ENCODE peak calls at places on chromosomes 12 and 14, in four cellular contexts. E is Peyer's patch, V is K562, B is stomach. G is an unnamed sample.

GRCh38 chr14:94942601-94943000 is 172.7 kb upstream of the GSC start:
- DNase-seq in E (no peak), V (no peak), B (no peak), G (no peak)

GRCh38 chr14:79915411-79915810 is 295.9 kb downstream of the DIO2 start:
- DNase-seq in E (no peak), V (no peak), B (no peak), G (no peak)

GRCh38 chr14:91303091-91303923 is 58.8 kb upstream of the GPR68 start:
- DNase-seq in E (peak), V (peak), B (no peak), G (no peak)

GRCh38 chr12:2844786-2845185 is 10.0 kb upstream of the NRIP2 start:
- DNase-seq in E (no peak), V (no peak), B (no peak), G (no peak)

GRCh38 chr12:103858953-103859601 is 18.0 kb upstream of the NT5DC3 start:
- DNase-seq in E (no peak), V (no peak), B (peak), G (peak)

GRCh38 chr14:51095854-51096823 is 1.2 kb upstream of the TRIM9 start:
- DNase-seq in E (no peak), V (no peak), B (no peak), G (peak)

GRCh38 chr12:46942579-46942978 is 116.8 kb upstream of the SLC38A4 start:
- DNase-seq in E (no peak), V (no peak), B (no peak), G (no peak)

GRCh38 chr14:75539562-75540478 is 17.6 kb downstream of the BATF start:
- DNase-seq in E (peak), V (peak), B (no peak), G (no peak)

GRCh38 chr14:99602054-99602787 is 1.8 kb downstream of the CCDC85C start:
- DNase-seq in E (no peak), V (no peak), B (peak), G (no peak)

GRCh38 chr12:119299130-119299529 is 35.4 kb upstream of the CCDC60 start:
- DNase-seq in E (no peak), V (no peak), B (no peak), G (no peak)
- TF ChIP-seq POLR2A in E (no peak), V (no peak), B (no peak), G (no peak)

GRCh38 chr12:109477963-109478315 is 505 bp downstream of the UBE3B start:
- DNase-seq in E (no peak), V (no peak), B (no peak), G (no peak)

GRCh38 chr12:109476807-109477184 is 304 bp downstream of the KCTD10 start:
- DNase-seq in E (no peak), V (no peak), B (no peak), G (no peak)

GRCh38 chr12:109475121-109475520 is 2.0 kb downstream of the KCTD10 start:
- DNase-seq in E (no peak), V (no peak), B (no peak), G (no peak)

GRCh38 chr12:109475993-109476806 is 900 bp downstream of the KCTD10 start:
- DNase-seq in E (no peak), V (no peak), B (no peak), G (no peak)

DNA sequence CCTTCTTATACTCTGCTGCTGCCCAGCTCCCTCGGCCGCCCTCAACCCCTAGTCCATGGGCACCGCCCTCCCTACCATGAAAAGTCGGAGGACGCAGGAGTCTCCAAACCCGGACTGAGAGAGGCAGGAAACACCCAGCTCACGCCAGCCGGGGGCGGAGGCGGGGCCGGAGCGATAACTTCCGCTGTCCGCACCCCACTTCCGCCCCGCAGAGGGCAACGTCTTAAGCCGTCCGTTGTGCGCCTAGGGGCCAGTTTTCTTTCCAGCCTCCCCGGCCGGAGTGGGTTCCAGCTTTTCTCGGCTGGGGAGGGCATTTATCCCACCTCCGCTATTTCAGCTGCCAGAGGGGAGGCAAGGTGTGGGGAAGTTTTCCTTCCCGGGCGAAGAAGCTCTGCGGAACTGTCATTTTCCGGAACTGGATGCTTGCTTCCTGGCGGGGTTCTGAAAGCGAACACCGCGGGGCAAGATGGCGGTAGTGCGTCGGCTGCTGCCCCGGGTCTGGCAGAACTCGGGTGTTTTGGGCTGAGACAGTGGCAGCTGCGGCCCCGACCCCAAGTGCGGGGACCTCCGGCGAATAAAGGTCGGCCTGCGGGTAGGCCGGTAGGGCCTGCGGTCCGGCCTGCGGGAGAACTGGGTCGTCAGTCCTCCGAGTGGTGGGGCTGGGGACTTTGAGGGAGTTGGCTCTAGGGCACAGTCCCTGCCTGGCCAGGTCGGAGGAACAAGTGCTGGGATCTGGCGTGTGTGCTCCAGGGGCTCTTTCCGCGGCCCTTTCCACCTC is at the start of the genes KCTD10 and UBE3B:
- DNase-seq in E (peak), V (peak), B (peak), G (peak)
- H3K4me3 ChIP-seq in E (peak), V (peak), B (peak), G (peak)

GRCh38 chr14:105978618-105979295 is 452.4 kb downstream of the TMEM121 start:
- DNase-seq in E (no peak), V (no peak), B (no peak), G (peak)

GRCh38 chr14:105980224-105980623 is 453.8 kb downstream of the TMEM121 start:
- DNase-seq in E (no peak), V (no peak), B (no peak), G (no peak)

GRCh38 chr14:105979446-105979845 is 453.1 kb downstream of the TMEM121 start:
- DNase-seq in E (no peak), V (no peak), B (no peak), G (no peak)

GRCh38 chr14:105971593-105972500 is 445.5 kb downstream of the TMEM121 start:
- DNase-seq in E (no peak), V (no peak), B (no peak), G (peak)

GRCh38 chr14:105974902-105975301 is 448.5 kb downstream of the TMEM121 start:
- DNase-seq in E (peak), V (peak), B (no peak), G (no peak)
- TF ChIP-seq CTCF in E (peak), V (peak), B (no peak), G (no peak)

GRCh38 chr12:55715833-55716581 is at the start of gene BLOC1S1:
- DNase-seq in E (peak), V (peak), B (peak), G (peak)
- TF ChIP-seq POLR2A in E (peak), V (peak), B (no peak), G (no peak)